ENCODE peak calls at places on chromosomes 13 and 19, in five cellular contexts. M, S, Y, I and F are unnamed samples.

GRCh38 chr19:46014534-46014933 is 8.3 kb downstream of the PGLYRP1 start:
- DNase-seq in S (no peak), Y (no peak), M (no peak), I (no peak), F (no peak)

GRCh38 chr19:13906525-13906904 is 514 bp downstream of the CC2D1A start:
- DNase-seq in M (no peak), Y (no peak), S (no peak), I (peak), F (no peak)

GRCh38 chr19:47723573-47723923 is 10.3 kb downstream of the EHD2 start:
- DNase-seq in I (no peak), Y (no peak), M (no peak), S (no peak), F (no peak)

GRCh38 chr13:113668491-113668971 is 1.5 kb downstream of the GRK1 start:
- DNase-seq in I (no peak), M (no peak), S (no peak), Y (no peak), F (no peak)

GRCh38 chr13:78020861-78021260 is 102.2 kb upstream of the EDNRB start:
- DNase-seq in I (no peak), S (no peak), Y (no peak), M (no peak), F (no peak)

GRCh38 chr13:112457081-112457480 is 80.9 kb downstream of the SPACA7 start:
- DNase-seq in Y (no peak), S (no peak), M (no peak), I (no peak), F (no peak)

GRCh38 chr13:30847697-30848307 is 58.3 kb upstream of the MEDAG start:
- DNase-seq in M (no peak), I (peak), Y (no peak), S (no peak), F (peak)

GRCh38 chr13:114025432-114026127 is 51.7 kb upstream of the C13orf46 start:
- DNase-seq in I (no peak), Y (no peak), S (no peak), M (peak), F (no peak)

GRCh38 chr13:91544723-91545122 is 146.3 kb downstream of the GPC5 start:
- DNase-seq in M (no peak), S (no peak), Y (no peak), I (no peak), F (no peak)

GRCh38 chr19:6752257-6753177 is 13.0 kb downstream of the TRIP10 start:
- DNase-seq in I (no peak), Y (no peak), M (no peak), S (no peak), F (no peak)